ENCODE peak calls at places on chromosomes 7 and 10, in five cellular contexts. P, Q, H, Y and I are unnamed samples. For H3K9me3, the result is how much of the 10 kb centered on the place peaks cover.

GRCh38 chr7:143519411-143520131 is 41.9 kb downstream of the TAS2R41 start:
- DNase-seq in P (no peak), Q (no peak), H (no peak), Y (no peak), I (no peak)

GRCh38 chr10:77840636-77841035 is 85.9 kb downstream of the DLG5 start:
- DNase-seq in P (no peak), Q (no peak), H (no peak), Y (no peak), I (no peak)

GRCh38 chr7:126450269-126450671 is 802.5 kb downstream of the GRM8 start:
- DNase-seq in P (no peak), Q (no peak), H (no peak), Y (no peak), I (no peak)

GRCh38 chr7:23691320-23691719 is 11.3 kb downstream of the FAM221A start:
- DNase-seq in P (no peak), Q (no peak), H (no peak), Y (no peak), I (no peak)

GRCh38 chr10:12414278-12414988 is 65.1 kb downstream of the CAMK1D start:
- DNase-seq in P (no peak), Q (no peak), H (no peak), Y (no peak), I (no peak)

GRCh38 chr7:71325151-71325550 is 193.2 kb downstream of the GALNT17 start:
- DNase-seq in P (no peak), Q (no peak), H (no peak), Y (no peak), I (no peak)

GRCh38 chr10:67268146-67268545 is 342.3 kb downstream of the LRRTM3 start:
- DNase-seq in P (no peak), Q (no peak), H (no peak), Y (no peak), I (no peak)

GRCh38 chr7:48004598-48004997 is 24.3 kb downstream of the SUN3 start:
- DNase-seq in P (no peak), Q (no peak), H (no peak), Y (no peak), I (no peak)

GRCh38 chr10:93221521-93221920 is 147.8 kb downstream of the CYP26A1 start:
- DNase-seq in P (no peak), Q (no peak), H (no peak), Y (no peak), I (no peak)

GRCh38 chr7:91551377-91552175 is 287.3 kb downstream of the FZD1 start:
- DNase-seq in P (no peak), Q (no peak), H (no peak), Y (no peak), I (no peak)

GRCh38 chr10:21293518-21294356 is 231.7 kb downstream of the SKIDA1 start:
- DNase-seq in P (no peak), Q (no peak), H (no peak), Y (no peak), I (no peak)

GRCh38 chr10:96299383-96299782 is 4.9 kb upstream of the DNTT start:
- DNase-seq in P (no peak), Q (no peak), H (no peak), Y (no peak), I (no peak)

DNA sequence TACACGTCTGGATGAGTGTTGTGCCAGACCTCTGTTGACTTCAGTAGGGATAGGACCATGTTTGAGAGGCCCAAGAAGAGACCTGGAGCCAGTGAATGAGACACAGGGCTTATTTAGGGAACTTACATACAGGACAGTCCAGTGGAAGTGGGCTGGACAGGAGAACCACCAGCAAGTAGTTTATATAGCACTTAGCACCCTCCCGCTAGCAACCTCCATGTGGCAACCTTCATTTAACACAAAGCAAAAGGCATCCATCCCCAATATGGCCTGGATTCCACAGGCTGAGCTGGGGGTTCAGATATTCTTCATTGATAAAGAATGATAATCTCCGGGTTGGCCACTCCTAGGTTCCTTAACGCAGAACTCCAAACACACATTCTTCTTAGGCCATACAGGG is 93.7 kb downstream of the TRIM24 start:
- DNase-seq in P (no peak), Q (no peak), H (no peak), Y (no peak), I (no peak)
- TF ChIP-seq POLR2A in P (no peak), Q (no peak), H (no peak), Y (no peak), I (no peak)

GRCh38 chr7:87325576-87326370 is 19.7 kb upstream of the CROT start:
- DNase-seq in P (no peak), Q (no peak), H (no peak), Y (no peak), I (no peak)
- H3K9me3 ChIP-seq in P (under half), Q (under half), H (half or more), Y (under half), I (under half)

GRCh38 chr10:61898435-61898778 is 3.1 kb upstream of the ARID5B start:
- DNase-seq in P (no peak), Q (no peak), H (no peak), Y (no peak), I (no peak)

GRCh38 chr10:61895898-61896605 is 5.4 kb upstream of the ARID5B start:
- DNase-seq in P (no peak), Q (no peak), H (no peak), Y (no peak), I (no peak)

GRCh38 chr10:61899045-61899444 is 2.5 kb upstream of the ARID5B start:
- DNase-seq in P (no peak), Q (no peak), H (no peak), Y (no peak), I (no peak)

GRCh38 chr10:61897671-61898434 is 3.6 kb upstream of the ARID5B start:
- DNase-seq in P (no peak), Q (peak), H (peak), Y (peak), I (no peak)

GRCh38 chr10:61896854-61897661 is 4.4 kb upstream of the ARID5B start:
- DNase-seq in P (peak), Q (peak), H (peak), Y (peak), I (no peak)
- TF ChIP-seq POLR2A in P (no peak), Q (no peak), H (no peak), Y (no peak), I (peak)

GRCh38 chr10:17265468-17265867 is 37.4 kb downstream of the VIM start:
- DNase-seq in P (no peak), Q (no peak), H (no peak), Y (no peak), I (no peak)

GRCh38 chr10:17257466-17258321 is 29.7 kb downstream of the VIM start:
- DNase-seq in P (peak), Q (peak), H (peak), Y (peak), I (no peak)

GRCh38 chr10:17256627-17257026 is 28.6 kb downstream of the VIM start:
- DNase-seq in P (no peak), Q (no peak), H (no peak), Y (no peak), I (no peak)

GRCh38 chr10:17263580-17263979 is 35.5 kb downstream of the VIM start:
- DNase-seq in P (no peak), Q (no peak), H (no peak), Y (no peak), I (no peak)

GRCh38 chr10:17262502-17262901 is 34.5 kb downstream of the VIM start:
- DNase-seq in P (no peak), Q (no peak), H (no peak), Y (no peak), I (no peak)
- H3K9me3 ChIP-seq in P (under half), Q (under half), H (under half), Y (under half), I (under half)